ENCODE peak calls at places on chromosomes 6 and 20, in ten cellular contexts. U is CD4-positive, alpha-beta T cell; X is MM.1S; Z is foreskin fibroblast; F is psoas muscle; D is COR-L47; S is NCI-H1092 treated with DMSO at 0.1 percent for 48 hours; M is AG20443; J is CD8-positive, alpha-beta memory T cell; B is kidney glomerular epithelial cell. H is an unnamed sample.

GRCh38 chr6:145043926-145044500 is 691.3 kb downstream of the EPM2A start:
- DNase-seq in J (no peak), M (no peak), F (no peak), B (no peak), X (no peak), U (no peak), D (no peak), S (no peak), Z (no peak), H (no peak)

GRCh38 chr20:23144856-23145255 is 58.7 kb upstream of the CD93 start:
- DNase-seq in D (no peak), U (no peak), X (no peak), B (no peak), Z (no peak), M (no peak), J (no peak), F (no peak), S (no peak), H (no peak)

GRCh38 chr6:132830236-132830799 is 15.9 kb downstream of the RPS12 start:
- DNase-seq in Z (peak), X (peak), S (peak), D (peak), U (no peak), J (no peak), B (peak), M (peak), F (no peak), H (peak)

GRCh38 chr20:39049684-39050554 is 87.8 kb downstream of the DHX35 start:
- DNase-seq in B (peak), U (peak), F (peak), M (peak), D (peak), X (peak), S (peak), Z (peak), J (peak), H (peak)

GRCh38 chr6:39488255-39488881 is 165.9 kb upstream of the KCNK16 start:
- DNase-seq in X (no peak), Z (no peak), B (no peak), M (no peak), S (no peak), D (no peak), J (no peak), U (no peak), F (no peak), H (no peak)

GRCh38 chr6:14417377-14417776 is 299.8 kb downstream of the CD83 start:
- DNase-seq in D (no peak), Z (no peak), M (no peak), S (no peak), B (no peak), U (no peak), X (no peak), F (no peak), J (no peak), H (no peak)

GRCh38 chr6:157089851-157090250 is 233.5 kb downstream of the TMEM242 start:
- DNase-seq in B (no peak), M (no peak), J (no peak), X (no peak), S (no peak), F (no peak), U (no peak), Z (peak), D (no peak), H (no peak)

GRCh38 chr6:156890627-156891300 is 113.6 kb downstream of the ARID1B start:
- DNase-seq in B (no peak), Z (peak), D (no peak), F (no peak), U (no peak), J (no peak), M (peak), X (no peak), S (no peak), H (no peak)

GRCh38 chr6:19812512-19813119 is 24.6 kb upstream of the ID4 start:
- DNase-seq in F (no peak), X (peak), Z (peak), B (peak), M (peak), J (no peak), D (peak), S (peak), U (no peak), H (peak)

GRCh38 chr20:62368629-62369507 is 1.8 kb upstream of the LAMA5 start:
- DNase-seq in M (peak), S (no peak), D (no peak), Z (peak), F (peak), J (no peak), B (peak), U (no peak), X (no peak), H (peak)

GRCh38 chr20:24211972-24212371 is 223.4 kb upstream of the GGTLC1 start:
- DNase-seq in X (no peak), J (no peak), Z (no peak), B (no peak), S (no peak), M (no peak), D (no peak), F (no peak), U (no peak), H (no peak)

GRCh38 chr20:401682-402495 is 6.2 kb upstream of the RBCK1 start:
- DNase-seq in S (no peak), X (no peak), J (no peak), D (no peak), F (no peak), M (no peak), Z (peak), U (no peak), B (peak), H (peak)

GRCh38 chr6:137802408-137803182 is 64.5 kb upstream of the TNFAIP3 start:
- DNase-seq in J (no peak), Z (no peak), M (no peak), S (no peak), X (no peak), D (no peak), F (no peak), U (no peak), B (no peak), H (no peak)

GRCh38 chr6:149293244-149293643 is 24.3 kb upstream of the TAB2 start:
- DNase-seq in U (no peak), F (no peak), X (no peak), B (no peak), M (no peak), J (no peak), S (no peak), Z (no peak), D (no peak), H (no peak)

GRCh38 chr6:1759877-1760276 is 150.2 kb downstream of the FOXC1 start:
- DNase-seq in S (no peak), M (no peak), Z (no peak), D (no peak), F (no peak), U (no peak), J (no peak), X (no peak), B (peak), H (no peak)

GRCh38 chr6:170112583-170112860 is 178.4 kb downstream of the DLL1 start:
- DNase-seq in B (no peak), F (no peak), Z (no peak), S (no peak), J (no peak), U (no peak), D (no peak), X (no peak), M (no peak), H (no peak)

GRCh38 chr6:53373638-53374037 is 24.9 kb upstream of the ELOVL5 start:
- DNase-seq in S (no peak), J (no peak), B (no peak), Z (no peak), X (no peak), F (no peak), U (no peak), D (no peak), M (no peak), H (no peak)

GRCh38 chr6:45073771-45074170 is 254.4 kb upstream of the RUNX2 start:
- DNase-seq in X (no peak), F (no peak), S (no peak), D (no peak), B (peak), Z (peak), U (no peak), J (no peak), M (no peak), H (no peak)

GRCh38 chr20:10490706-10491105 is 55.6 kb downstream of the SLX4IP start:
- DNase-seq in U (no peak), S (no peak), X (no peak), B (no peak), F (no peak), M (no peak), J (no peak), D (no peak), Z (no peak), H (peak)

GRCh38 chr20:29873946-29874345 is 1383.5 kb upstream of the DEFB115 start:
- DNase-seq in B (no peak), X (peak), M (no peak), D (peak), F (peak), S (peak), U (no peak), Z (peak), J (peak), H (peak)

GRCh38 chr6:1368940-1369339 is 20.4 kb upstream of the FOXF2 start:
- DNase-seq in B (no peak), F (no peak), X (no peak), S (no peak), D (no peak), Z (peak), M (no peak), J (no peak), U (no peak), H (no peak)

GRCh38 chr20:41782730-41783406 is 164.7 kb upstream of the CHD6 start:
- DNase-seq in F (no peak), X (no peak), M (no peak), U (no peak), J (no peak), S (no peak), B (no peak), D (no peak), Z (no peak), H (no peak)

GRCh38 chr6:6179858-6180257 is 140.6 kb downstream of the F13A1 start:
- DNase-seq in X (no peak), F (no peak), M (no peak), S (no peak), J (no peak), U (no peak), D (no peak), B (no peak), Z (no peak), H (no peak)

GRCh38 chr20:38260378-38261053 is at the start of gene KIAA1755:
- DNase-seq in S (no peak), U (no peak), B (no peak), F (peak), Z (peak), X (no peak), M (peak), D (no peak), J (no peak), H (no peak)

GRCh38 chr6:36925809-36926208 is 28.7 kb upstream of the PI16 start:
- DNase-seq in X (no peak), J (no peak), Z (no peak), D (no peak), S (no peak), B (no peak), U (no peak), F (no peak), M (no peak), H (no peak)

GRCh38 chr6:137415127-137415833 is 78.9 kb downstream of the OLIG3 start:
- DNase-seq in F (peak), D (no peak), M (peak), X (peak), J (peak), S (no peak), Z (peak), U (peak), B (peak), H (peak)

GRCh38 chr6:50602191-50602810 is 111.0 kb upstream of the TFAP2D start:
- DNase-seq in U (no peak), X (peak), Z (peak), S (peak), B (peak), M (peak), D (peak), J (no peak), F (no peak), H (peak)

GRCh38 chr6:71294121-71294523 is 5.5 kb downstream of the OGFRL1 start:
- DNase-seq in F (no peak), J (no peak), Z (peak), D (no peak), S (no peak), X (no peak), M (peak), B (no peak), U (no peak), H (peak)

GRCh38 chr6:106055442-106055975 is 30.6 kb upstream of the PRDM1 start:
- DNase-seq in U (no peak), Z (no peak), J (no peak), F (no peak), B (no peak), X (no peak), M (no peak), S (no peak), D (no peak), H (no peak)

GRCh38 chr6:41571066-41571780 is 25.0 kb downstream of the FOXP4 start:
- DNase-seq in Z (peak), U (no peak), X (no peak), S (no peak), M (no peak), J (no peak), B (no peak), D (no peak), F (no peak), H (no peak)

GRCh38 chr6:45448417-45449389 is 71.0 kb upstream of the SUPT3H start:
- DNase-seq in D (no peak), F (no peak), B (no peak), U (no peak), Z (peak), M (peak), J (no peak), S (no peak), X (peak), H (no peak)

GRCh38 chr6:156425374-156425773 is 351.8 kb upstream of the ARID1B start:
- DNase-seq in B (peak), U (no peak), Z (peak), J (no peak), X (no peak), F (no peak), M (peak), S (no peak), D (no peak), H (no peak)

GRCh38 chr6:157267109-157267611 is 56.2 kb downstream of the TMEM242 start:
- DNase-seq in D (no peak), F (no peak), U (no peak), Z (no peak), B (no peak), X (no peak), M (no peak), S (no peak), J (no peak), H (no peak)

GRCh38 chr20:25125636-25126035 is 43.7 kb upstream of the VSX1 start:
- DNase-seq in U (no peak), Z (no peak), S (no peak), D (no peak), B (no peak), J (no peak), M (no peak), X (no peak), F (no peak), H (no peak)

GRCh38 chr6:79173378-79173777 is 61.1 kb downstream of the HMGN3 start:
- DNase-seq in B (no peak), S (no peak), Z (no peak), F (no peak), J (no peak), M (no peak), D (no peak), X (no peak), U (no peak), H (peak)

GRCh38 chr6:10584607-10585006 is 63.5 kb downstream of the GCNT2 start:
- DNase-seq in X (no peak), J (no peak), B (no peak), M (no peak), Z (no peak), U (no peak), D (no peak), F (no peak), S (no peak), H (no peak)

GRCh38 chr6:112195166-112195565 is 59.2 kb downstream of the LAMA4 start:
- DNase-seq in B (no peak), U (no peak), X (no peak), M (no peak), Z (no peak), J (no peak), F (no peak), D (no peak), S (no peak), H (no peak)

GRCh38 chr6:47454713-47455396 is 22.7 kb upstream of the CD2AP start:
- DNase-seq in Z (no peak), F (no peak), D (no peak), M (no peak), B (no peak), U (no peak), J (no peak), S (no peak), X (no peak), H (no peak)

GRCh38 chr20:37395921-37396519 is 50.1 kb downstream of the SRC start:
- DNase-seq in Z (peak), S (peak), U (no peak), D (no peak), F (peak), B (no peak), X (no peak), M (no peak), J (no peak), H (peak)

GRCh38 chr6:74409447-74409846 is 713.4 kb downstream of the CD109 start:
- DNase-seq in D (no peak), S (peak), U (no peak), J (no peak), X (peak), M (peak), F (no peak), B (peak), Z (peak), H (peak)